ENCODE peak calls at places on chromosomes 13 and 19, in six cellular contexts. T is left ventricle myocardium inferior, C is keratinocyte, K is heart left ventricle, V is hepatocyte, O is psoas muscle. X is an unnamed sample. For H3K27me3 and H3K4me1, the result is how much of the 10 kb centered on the place peaks cover.

GRCh38 chr13:111539791-111540446 is 219.5 kb downstream of the TEX29 start:
- DNase-seq in T (no peak), C (no peak), K (no peak), O (no peak), V (no peak), X (no peak)

GRCh38 chr19:18102916-18103542 is 5.5 kb downstream of the MAST3 start:
- DNase-seq in C (no peak), O (no peak), T (no peak), V (no peak), K (no peak), X (no peak)

GRCh38 chr19:46387713-46388130 is 25.6 kb downstream of the CCDC8 start:
- DNase-seq in V (no peak), T (no peak), K (no peak), C (no peak), O (no peak), X (no peak)

GRCh38 chr13:111283457-111283856 is 37.0 kb upstream of the TEX29 start:
- DNase-seq in O (no peak), K (no peak), V (no peak), C (no peak), T (no peak), X (no peak)

GRCh38 chr13:37681295-37682032 is 82.9 kb upstream of the POSTN start:
- DNase-seq in C (no peak), T (no peak), K (no peak), V (no peak), O (no peak), X (no peak)

GRCh38 chr13:32587014-32587773 is 942 bp downstream of the PDS5B start:
- DNase-seq in V (peak), C (no peak), T (peak), O (peak), K (peak), X (no peak)

GRCh38 chr13:91739751-91740150 is 341.3 kb downstream of the GPC5 start:
- DNase-seq in O (no peak), V (no peak), C (no peak), T (no peak), K (no peak), X (no peak)

GRCh38 chr13:90393408-90393807 is 954.1 kb upstream of the MIR17HG start:
- DNase-seq in O (no peak), T (no peak), K (no peak), C (no peak), V (no peak), X (no peak)

GRCh38 chr13:107284168-107284567 is 716.2 kb upstream of the ARGLU1 start:
- DNase-seq in K (no peak), V (no peak), C (no peak), O (no peak), T (no peak), X (no peak)

DNA sequence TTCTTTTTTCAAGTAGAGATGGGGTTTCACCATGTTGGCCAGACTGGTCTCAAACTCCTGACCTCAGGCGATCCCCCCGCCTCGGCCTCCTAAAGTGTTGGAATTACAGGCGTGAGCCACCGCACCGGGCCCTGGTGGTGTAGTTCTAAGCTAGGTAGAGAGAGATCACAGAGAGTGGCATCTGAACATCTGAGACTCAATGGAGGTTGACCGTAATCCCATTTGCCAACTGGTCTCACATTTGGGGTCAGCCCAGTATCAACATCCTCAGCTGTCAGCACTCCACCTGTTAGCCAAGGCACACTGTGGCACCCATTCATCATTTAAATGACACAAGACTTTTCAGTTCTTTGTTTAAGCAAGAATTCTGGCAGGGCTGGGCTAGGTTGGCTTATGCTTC is 8.1 kb downstream of the SELENOW start:
- DNase-seq in K (no peak), C (no peak), O (no peak), V (no peak), T (no peak), X (no peak)
- H3K27ac ChIP-seq in K (no peak), C (no peak), O (peak), V (no peak), T (no peak), X (no peak)

DNA sequence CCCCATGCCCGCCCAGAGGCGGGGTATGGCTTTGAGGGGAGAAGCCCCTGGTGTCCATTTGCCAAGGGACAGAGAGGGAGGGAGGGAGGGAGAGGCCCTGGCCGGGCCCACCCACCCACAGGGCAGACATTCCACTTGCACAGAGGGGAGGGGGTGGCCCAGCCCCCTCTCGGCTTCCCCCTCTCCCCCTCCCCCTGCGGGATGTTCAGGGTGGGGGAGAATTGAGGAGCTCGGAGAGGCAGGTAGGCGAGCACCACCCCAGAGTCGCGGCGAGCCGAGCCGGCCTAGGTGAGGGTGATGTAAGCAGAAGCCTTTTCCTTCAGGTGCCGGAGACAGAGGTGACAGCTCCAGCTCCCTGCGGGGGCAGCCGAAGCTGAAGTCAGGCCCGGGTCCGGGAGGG is 12.2 kb downstream of the DPF1 start:
- DNase-seq in V (no peak), T (no peak), O (no peak), C (no peak), K (no peak), X (no peak)
- H3K27me3 ChIP-seq in V (under half), T (half or more), O (half or more), C (under half), K (under half), X (under half)

DNA sequence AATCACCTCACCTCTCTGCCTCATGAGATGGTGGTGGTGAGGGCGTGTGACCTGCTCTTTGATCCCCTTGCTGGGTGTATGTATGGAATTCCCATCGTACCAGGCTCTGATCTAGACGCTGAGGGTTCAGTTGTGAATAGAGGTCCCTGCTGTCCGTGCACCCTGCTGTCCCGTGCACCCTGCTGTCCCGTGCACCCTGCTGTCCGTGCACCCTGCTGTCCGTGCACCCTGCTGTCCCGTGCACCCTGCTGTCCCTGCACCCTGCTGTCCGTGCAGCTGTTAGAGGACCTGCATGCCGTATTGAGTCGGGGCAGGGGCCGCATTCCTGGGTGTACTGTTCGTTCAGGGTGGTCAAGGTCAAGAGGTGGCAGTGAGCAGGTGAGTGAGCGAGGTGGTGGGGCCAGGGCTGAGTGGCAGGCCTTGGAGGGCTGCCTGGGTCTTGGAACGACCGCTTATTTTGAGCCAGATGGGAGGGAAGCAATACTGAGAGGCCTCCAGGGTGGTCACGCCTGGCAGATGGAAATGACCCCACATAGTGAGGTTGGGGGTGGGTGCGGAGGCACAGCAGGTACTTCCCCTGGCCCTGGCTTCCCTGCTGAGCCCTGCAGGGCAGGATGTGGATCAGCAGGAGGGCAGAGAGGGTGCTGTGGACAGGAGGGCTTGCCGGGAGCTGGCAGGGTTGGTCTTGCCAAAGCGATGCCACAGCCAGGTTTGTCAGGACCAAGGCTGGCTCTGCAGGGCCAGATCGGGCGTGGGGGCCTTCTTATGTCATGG is 4.6 kb upstream of the EPN1 start:
- DNase-seq in C (no peak), T (no peak), V (no peak), O (no peak), K (no peak), X (peak)
- H3K4me1 ChIP-seq in C (under half), T (half or more), V (under half), O (under half), K (under half), X (under half)

DNA sequence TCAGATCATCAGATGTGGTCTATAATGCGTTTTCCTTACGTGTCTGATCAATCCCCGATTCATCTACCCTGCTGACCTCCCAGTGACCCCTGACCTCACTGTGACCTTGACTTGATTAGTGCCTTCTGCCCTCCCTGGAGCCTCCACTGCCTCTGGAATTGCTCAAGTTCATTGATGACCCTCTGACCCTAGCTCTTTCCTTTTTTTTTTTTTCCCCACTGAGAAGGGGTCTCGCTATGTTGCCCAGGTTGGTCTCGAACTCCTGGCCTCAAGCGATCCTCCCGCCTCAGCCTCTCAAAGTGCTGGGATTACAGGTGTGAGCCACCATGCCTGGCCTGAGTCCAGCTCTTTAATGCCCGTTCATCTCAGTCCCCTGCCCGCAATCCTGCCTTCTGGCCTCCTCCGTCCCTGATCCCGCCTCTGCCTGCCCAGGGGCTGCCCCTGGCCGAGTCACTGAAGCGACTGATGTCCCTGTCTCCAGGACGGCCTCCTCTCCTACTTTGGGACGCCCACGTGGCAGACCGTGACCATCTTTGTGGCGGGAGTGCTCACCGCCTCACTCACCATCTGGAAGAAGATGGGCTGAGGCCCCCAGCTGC is 4.0 kb upstream of the FTL start:
- DNase-seq in T (no peak), K (no peak), O (no peak), V (no peak), C (no peak), X (no peak)
- H3K27ac ChIP-seq in T (peak), K (peak), O (no peak), V (peak), C (no peak), X (no peak)

GRCh38 chr19:47418595-47419036 is 711 bp downstream of the MEIS3 start:
- DNase-seq in T (no peak), C (no peak), V (no peak), O (no peak), K (no peak), X (no peak)
- H3K27me3 ChIP-seq in T (half or more), C (half or more), V (half or more), O (half or more), K (half or more), X (under half)

DNA sequence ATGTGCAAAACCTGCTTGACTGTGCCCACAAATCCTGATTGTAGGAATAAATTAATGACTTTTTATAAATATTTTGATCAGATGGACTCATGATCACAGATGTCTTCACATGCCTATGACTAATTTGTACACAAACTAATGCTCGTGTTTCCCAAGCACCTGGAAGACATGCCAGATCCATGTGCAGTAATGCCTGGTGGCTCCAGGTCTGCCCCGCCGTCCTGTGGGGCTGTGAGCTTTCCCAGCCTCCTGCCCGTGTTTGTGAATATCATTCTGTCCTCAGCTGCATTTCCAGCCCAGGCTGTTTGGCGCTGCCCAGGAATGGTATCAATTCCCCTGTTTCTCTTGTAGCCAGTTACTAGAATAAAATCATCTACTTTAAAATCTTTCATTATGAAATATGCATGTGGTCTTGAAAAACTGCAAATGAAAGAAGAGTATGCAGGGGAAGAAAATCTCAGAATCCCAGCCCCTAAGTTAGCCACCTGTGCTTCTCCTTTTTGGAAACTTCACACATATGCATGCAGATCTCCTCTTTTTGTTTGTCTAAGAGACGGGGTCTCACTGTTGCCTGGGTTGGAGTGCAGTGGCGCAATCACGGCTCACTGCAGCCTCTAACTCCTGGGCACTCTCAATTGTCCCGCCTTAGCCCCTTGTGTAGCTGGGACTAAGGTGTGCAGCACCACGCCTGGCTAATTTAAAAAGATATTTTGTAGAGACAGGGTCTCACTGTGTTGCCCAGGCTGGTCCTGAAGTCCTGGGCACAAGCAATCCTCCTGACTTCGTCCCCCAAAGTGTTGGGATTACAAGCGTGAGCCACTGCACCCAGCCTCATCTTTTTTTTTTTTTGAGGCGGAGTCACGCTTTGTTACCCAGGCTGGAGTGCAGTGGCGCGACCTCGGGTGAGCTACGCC is 6.2 kb downstream of the RPL28 start:
- DNase-seq in T (no peak), O (no peak), K (no peak), C (no peak), V (no peak), X (no peak)
- H3K4me1 ChIP-seq in T (under half), O (under half), K (under half), C (under half), V (under half), X (under half)

DNA sequence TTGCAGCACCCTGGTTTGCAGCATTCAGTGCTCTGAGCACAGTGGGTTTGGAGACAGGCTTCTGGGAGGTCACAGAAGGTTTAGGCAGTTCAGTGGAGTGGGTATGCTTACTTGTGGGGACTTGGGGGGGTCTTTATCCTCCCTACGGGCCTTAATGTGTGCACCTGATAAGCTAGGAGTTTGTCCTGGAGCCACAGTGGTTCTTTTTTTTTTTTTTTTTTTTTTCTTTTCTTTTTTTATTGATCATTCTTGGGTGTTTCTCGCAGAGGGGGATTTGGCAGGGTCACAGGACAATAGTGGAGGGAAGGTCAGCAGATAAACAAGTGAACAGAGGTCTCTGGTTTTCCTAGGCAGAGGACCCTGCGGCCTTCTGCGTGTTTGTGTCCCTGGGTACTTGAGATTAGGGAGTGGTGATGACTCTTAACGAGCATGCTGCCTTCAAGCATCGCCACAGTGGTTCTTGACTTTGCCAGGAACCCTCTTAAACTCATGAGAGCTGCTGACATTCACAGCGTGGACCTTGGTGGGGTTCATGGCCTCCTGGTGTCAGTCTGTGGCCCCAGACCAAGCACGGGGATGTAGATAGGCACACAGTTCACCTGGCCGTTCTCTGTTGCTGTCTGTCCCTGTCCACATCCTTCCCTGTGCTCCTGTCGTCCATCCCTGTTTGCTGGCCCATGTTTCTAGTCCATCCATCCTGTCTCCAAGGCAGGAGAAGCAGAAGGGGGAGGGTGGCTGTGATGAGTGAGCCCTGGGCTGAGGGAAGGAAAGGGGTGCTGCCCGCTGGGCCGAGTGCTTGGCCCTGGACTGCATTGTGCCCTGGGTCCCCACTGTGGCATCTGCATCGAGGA is 2.7 kb downstream of the EGLN2 start:
- DNase-seq in C (no peak), O (no peak), K (no peak), V (no peak), T (no peak), X (no peak)
- H3K27ac ChIP-seq in C (no peak), O (peak), K (peak), V (peak), T (peak), X (peak)

X was measured in RWPE2.